ENCODE peak calls at places on chromosomes 2 and 18, in seven cellular contexts. One of them, this sample, is unnamed.

GRCh38 chr18:23565916-23566547 is 20.3 kb downstream of the NPC1 start:
- DNase-seq in hippocampal formation: no peak
- DNase-seq in fibroblast of mammary gland: peak
- DNase-seq in left ventricle myocardium superior: no peak
- DNase-seq in activated CD4-positive, alpha-beta T cell treated with anti-CD3 and anti-CD28 coated beads, Interleukin-2, amount 50 U/mL, for 1 hour: no peak
- DNase-seq in Calu3: no peak
- DNase-seq in EH: no peak
- DNase-seq in this sample: no peak

GRCh38 chr2:41775381-41776025 is 272.3 kb upstream of the PKDCC start:
- DNase-seq in hippocampal formation: no peak
- DNase-seq in fibroblast of mammary gland: no peak
- DNase-seq in left ventricle myocardium superior: no peak
- DNase-seq in activated CD4-positive, alpha-beta T cell treated with anti-CD3 and anti-CD28 coated beads, Interleukin-2, amount 50 U/mL, for 1 hour: no peak
- DNase-seq in Calu3: no peak
- DNase-seq in EH: no peak
- DNase-seq in this sample: no peak

GRCh38 chr2:128777091-128778045 is 458.7 kb upstream of the HS6ST1 start:
- DNase-seq in hippocampal formation: no peak
- DNase-seq in fibroblast of mammary gland: no peak
- DNase-seq in left ventricle myocardium superior: no peak
- DNase-seq in activated CD4-positive, alpha-beta T cell treated with anti-CD3 and anti-CD28 coated beads, Interleukin-2, amount 50 U/mL, for 1 hour: no peak
- DNase-seq in Calu3: no peak
- DNase-seq in EH: no peak
- DNase-seq in this sample: no peak

GRCh38 chr2:142989276-142990204 is 112.1 kb downstream of the KYNU start:
- DNase-seq in hippocampal formation: no peak
- DNase-seq in fibroblast of mammary gland: peak
- DNase-seq in left ventricle myocardium superior: no peak
- DNase-seq in activated CD4-positive, alpha-beta T cell treated with anti-CD3 and anti-CD28 coated beads, Interleukin-2, amount 50 U/mL, for 1 hour: no peak
- DNase-seq in Calu3: no peak
- DNase-seq in EH: peak
- DNase-seq in this sample: no peak

GRCh38 chr18:65968605-65969004 is 217.8 kb downstream of the CDH7 start:
- DNase-seq in hippocampal formation: no peak
- DNase-seq in fibroblast of mammary gland: no peak
- DNase-seq in left ventricle myocardium superior: no peak
- DNase-seq in activated CD4-positive, alpha-beta T cell treated with anti-CD3 and anti-CD28 coated beads, Interleukin-2, amount 50 U/mL, for 1 hour: no peak
- DNase-seq in Calu3: no peak
- DNase-seq in EH: no peak
- DNase-seq in this sample: no peak

GRCh38 chr2:110679337-110679707 is 1.5 kb upstream of the BUB1 start:
- DNase-seq in hippocampal formation: no peak
- DNase-seq in fibroblast of mammary gland: no peak
- DNase-seq in left ventricle myocardium superior: peak
- DNase-seq in activated CD4-positive, alpha-beta T cell treated with anti-CD3 and anti-CD28 coated beads, Interleukin-2, amount 50 U/mL, for 1 hour: no peak
- DNase-seq in Calu3: no peak
- DNase-seq in EH: peak
- DNase-seq in this sample: no peak

GRCh38 chr2:204282081-204282480 is 263.2 kb upstream of the PARD3B start:
- DNase-seq in hippocampal formation: no peak
- DNase-seq in fibroblast of mammary gland: no peak
- DNase-seq in left ventricle myocardium superior: no peak
- DNase-seq in activated CD4-positive, alpha-beta T cell treated with anti-CD3 and anti-CD28 coated beads, Interleukin-2, amount 50 U/mL, for 1 hour: no peak
- DNase-seq in Calu3: no peak
- DNase-seq in EH: no peak
- DNase-seq in this sample: no peak

GRCh38 chr2:25159947-25160346 is 8.4 kb downstream of the POMC start:
- DNase-seq in hippocampal formation: no peak
- DNase-seq in fibroblast of mammary gland: peak
- DNase-seq in left ventricle myocardium superior: no peak
- DNase-seq in activated CD4-positive, alpha-beta T cell treated with anti-CD3 and anti-CD28 coated beads, Interleukin-2, amount 50 U/mL, for 1 hour: no peak
- DNase-seq in Calu3: no peak
- DNase-seq in EH: peak
- DNase-seq in this sample: no peak

GRCh38 chr2:131016826-131017596 is 76.2 kb downstream of the FAM168B start:
- DNase-seq in hippocampal formation: no peak
- DNase-seq in fibroblast of mammary gland: peak
- DNase-seq in left ventricle myocardium superior: no peak
- DNase-seq in activated CD4-positive, alpha-beta T cell treated with anti-CD3 and anti-CD28 coated beads, Interleukin-2, amount 50 U/mL, for 1 hour: no peak
- DNase-seq in Calu3: peak
- DNase-seq in EH: peak
- DNase-seq in this sample: no peak

GRCh38 chr2:201872576-201872975 is 66.2 kb downstream of the CDK15 start:
- DNase-seq in hippocampal formation: no peak
- DNase-seq in fibroblast of mammary gland: no peak
- DNase-seq in left ventricle myocardium superior: no peak
- DNase-seq in activated CD4-positive, alpha-beta T cell treated with anti-CD3 and anti-CD28 coated beads, Interleukin-2, amount 50 U/mL, for 1 hour: no peak
- DNase-seq in Calu3: no peak
- DNase-seq in EH: peak
- DNase-seq in this sample: no peak

GRCh38 chr18:45727068-45727467 is 3.1 kb downstream of the SLC14A1 start:
- DNase-seq in hippocampal formation: no peak
- DNase-seq in fibroblast of mammary gland: peak
- DNase-seq in left ventricle myocardium superior: no peak
- DNase-seq in activated CD4-positive, alpha-beta T cell treated with anti-CD3 and anti-CD28 coated beads, Interleukin-2, amount 50 U/mL, for 1 hour: no peak
- DNase-seq in Calu3: no peak
- DNase-seq in EH: no peak
- DNase-seq in this sample: no peak

GRCh38 chr2:236257171-236257570 is 7.0 kb downstream of the ASB18 start:
- DNase-seq in hippocampal formation: no peak
- DNase-seq in fibroblast of mammary gland: no peak
- DNase-seq in left ventricle myocardium superior: no peak
- DNase-seq in activated CD4-positive, alpha-beta T cell treated with anti-CD3 and anti-CD28 coated beads, Interleukin-2, amount 50 U/mL, for 1 hour: no peak
- DNase-seq in Calu3: no peak
- DNase-seq in EH: no peak
- DNase-seq in this sample: no peak

GRCh38 chr2:218360453-218360852 is 3.8 kb downstream of the CATIP start:
- DNase-seq in hippocampal formation: peak
- DNase-seq in fibroblast of mammary gland: no peak
- DNase-seq in left ventricle myocardium superior: no peak
- DNase-seq in activated CD4-positive, alpha-beta T cell treated with anti-CD3 and anti-CD28 coated beads, Interleukin-2, amount 50 U/mL, for 1 hour: no peak
- DNase-seq in Calu3: no peak
- DNase-seq in EH: no peak
- DNase-seq in this sample: no peak

GRCh38 chr2:233081731-233082221 is 21.6 kb downstream of the INPP5D start:
- DNase-seq in hippocampal formation: no peak
- DNase-seq in fibroblast of mammary gland: no peak
- DNase-seq in left ventricle myocardium superior: no peak
- DNase-seq in activated CD4-positive, alpha-beta T cell treated with anti-CD3 and anti-CD28 coated beads, Interleukin-2, amount 50 U/mL, for 1 hour: no peak
- DNase-seq in Calu3: no peak
- DNase-seq in EH: no peak
- DNase-seq in this sample: no peak

GRCh38 chr2:64328415-64328722 is 125.6 kb upstream of the LGALSL start:
- DNase-seq in hippocampal formation: no peak
- DNase-seq in fibroblast of mammary gland: no peak
- DNase-seq in left ventricle myocardium superior: no peak
- DNase-seq in activated CD4-positive, alpha-beta T cell treated with anti-CD3 and anti-CD28 coated beads, Interleukin-2, amount 50 U/mL, for 1 hour: no peak
- DNase-seq in Calu3: no peak
- DNase-seq in EH: no peak
- DNase-seq in this sample: no peak

GRCh38 chr2:237726401-237726830 is 72.2 kb upstream of the RBM44 start:
- DNase-seq in hippocampal formation: no peak
- DNase-seq in fibroblast of mammary gland: peak
- DNase-seq in left ventricle myocardium superior: no peak
- DNase-seq in activated CD4-positive, alpha-beta T cell treated with anti-CD3 and anti-CD28 coated beads, Interleukin-2, amount 50 U/mL, for 1 hour: no peak
- DNase-seq in Calu3: no peak
- DNase-seq in EH: peak
- DNase-seq in this sample: no peak

GRCh38 chr2:240300840-240301239 is 134.6 kb upstream of the GPC1 start:
- DNase-seq in hippocampal formation: no peak
- DNase-seq in fibroblast of mammary gland: no peak
- DNase-seq in left ventricle myocardium superior: no peak
- DNase-seq in activated CD4-positive, alpha-beta T cell treated with anti-CD3 and anti-CD28 coated beads, Interleukin-2, amount 50 U/mL, for 1 hour: no peak
- DNase-seq in Calu3: no peak
- DNase-seq in EH: no peak
- DNase-seq in this sample: no peak

GRCh38 chr2:1010373-1011017 is 59.8 kb downstream of the SNTG2 start:
- DNase-seq in hippocampal formation: no peak
- DNase-seq in fibroblast of mammary gland: no peak
- DNase-seq in left ventricle myocardium superior: no peak
- DNase-seq in activated CD4-positive, alpha-beta T cell treated with anti-CD3 and anti-CD28 coated beads, Interleukin-2, amount 50 U/mL, for 1 hour: no peak
- DNase-seq in Calu3: no peak
- DNase-seq in EH: peak
- DNase-seq in this sample: no peak

GRCh38 chr2:58195668-58196067 is 45.5 kb downstream of the FANCL start:
- DNase-seq in hippocampal formation: no peak
- DNase-seq in fibroblast of mammary gland: peak
- DNase-seq in left ventricle myocardium superior: no peak
- DNase-seq in activated CD4-positive, alpha-beta T cell treated with anti-CD3 and anti-CD28 coated beads, Interleukin-2, amount 50 U/mL, for 1 hour: no peak
- DNase-seq in Calu3: no peak
- DNase-seq in EH: peak
- DNase-seq in this sample: no peak

GRCh38 chr18:11667578-11667977 is 21.5 kb upstream of the GNAL start:
- DNase-seq in hippocampal formation: no peak
- DNase-seq in fibroblast of mammary gland: no peak
- DNase-seq in left ventricle myocardium superior: no peak
- DNase-seq in activated CD4-positive, alpha-beta T cell treated with anti-CD3 and anti-CD28 coated beads, Interleukin-2, amount 50 U/mL, for 1 hour: no peak
- DNase-seq in Calu3: no peak
- DNase-seq in EH: no peak
- DNase-seq in this sample: no peak